ENCODE peak calls at places on chromosomes 1 and 21, in six cellular contexts. R is body of pancreas, Q is IMR-90, S is right lobe of liver, A is hepatocyte, V is OCI-LY7. T is an unnamed sample. For H3K4me1, the result is how much of the 10 kb centered on the place peaks cover.

GRCh38 chr1:181137217-181137743 is 48.8 kb downstream of the IER5 start:
- DNase-seq in R (no peak), Q (no peak), S (no peak), A (no peak), V (no peak), T (no peak)

GRCh38 chr1:209202826-209203439 is 380.6 kb upstream of the CAMK1G start:
- DNase-seq in R (no peak), Q (peak), S (no peak), A (peak), V (peak), T (no peak)

GRCh38 chr1:47650205-47650604 is 212.4 kb downstream of the FOXD2 start:
- DNase-seq in R (peak), Q (peak), S (peak), A (peak), V (no peak), T (peak)

GRCh38 chr1:3133671-3134070 is 64.7 kb downstream of the PRDM16 start:
- DNase-seq in R (peak), Q (no peak), S (no peak), A (peak), V (no peak), T (peak)

GRCh38 chr1:93566227-93566626 is 115.4 kb downstream of the BCAR3 start:
- DNase-seq in R (no peak), Q (no peak), S (no peak), A (no peak), V (no peak), T (no peak)

GRCh38 chr21:34743831-34744230 is 75.0 kb downstream of the CLIC6 start:
- DNase-seq in R (peak), Q (peak), S (no peak), A (no peak), V (no peak), T (peak)

GRCh38 chr21:15722591-15723324 is 7.0 kb upstream of the USP25 start:
- DNase-seq in R (peak), Q (no peak), S (no peak), A (peak), V (no peak), T (no peak)

GRCh38 chr1:99533909-99534907 is 111.7 kb upstream of the PALMD start:
- DNase-seq in R (no peak), Q (no peak), S (no peak), A (no peak), V (no peak), T (no peak)

GRCh38 chr1:213326666-213327317 is 275.8 kb downstream of the RPS6KC1 start:
- DNase-seq in R (peak), Q (peak), S (no peak), A (no peak), V (no peak), T (peak)

GRCh38 chr1:199098468-199098867 is 459.6 kb downstream of the PTPRC start:
- DNase-seq in R (no peak), Q (no peak), S (no peak), A (no peak), V (no peak), T (no peak)

GRCh38 chr1:47785561-47786271 is 211.5 kb downstream of the TRABD2B start:
- DNase-seq in R (no peak), Q (no peak), S (no peak), A (peak), V (no peak), T (peak)

GRCh38 chr1:221025391-221026355 is 146.4 kb downstream of the HLX start:
- DNase-seq in R (peak), Q (peak), S (no peak), A (no peak), V (no peak), T (no peak)

GRCh38 chr1:1216770-1217620 is 3.0 kb upstream of the TNFRSF4 start:
- DNase-seq in R (no peak), Q (no peak), S (no peak), A (no peak), V (no peak), T (no peak)

GRCh38 chr1:180352021-180352420 is 122.0 kb downstream of the LHX4 start:
- DNase-seq in R (no peak), Q (no peak), S (no peak), A (no peak), V (no peak), T (no peak)

GRCh38 chr1:150981805-150982712 is at the start of gene ANXA9:
- DNase-seq in R (peak), Q (no peak), S (peak), A (peak), V (no peak), T (peak)

GRCh38 chr1:7019510-7019909 is 234.3 kb downstream of the CAMTA1 start:
- DNase-seq in R (no peak), Q (no peak), S (peak), A (peak), V (no peak), T (no peak)

GRCh38 chr1:225468270-225469020 is 40.6 kb upstream of the LBR start:
- DNase-seq in R (no peak), Q (no peak), S (no peak), A (no peak), V (no peak), T (no peak)

GRCh38 chr1:42931108-42931539 is 27.5 kb downstream of the SLC2A1 start:
- DNase-seq in R (peak), Q (peak), S (no peak), A (peak), V (peak), T (peak)

GRCh38 chr1:210259496-210259895 is 26.9 kb downstream of the SERTAD4 start:
- DNase-seq in R (no peak), Q (peak), S (no peak), A (no peak), V (no peak), T (no peak)

GRCh38 chr1:194295690-194296089 is 1109.3 kb upstream of the B3GALT2 start:
- DNase-seq in R (peak), Q (peak), S (no peak), A (peak), V (peak), T (peak)

GRCh38 chr21:25171438-25171837 is 435.8 kb downstream of the MRPL39 start:
- DNase-seq in R (no peak), Q (peak), S (no peak), A (no peak), V (no peak), T (no peak)

GRCh38 chr1:115402753-115403184 is 64.7 kb upstream of the NGF start:
- DNase-seq in R (no peak), Q (no peak), S (no peak), A (no peak), V (no peak), T (no peak)

GRCh38 chr1:114340906-114341698 is 169.9 kb downstream of the TRIM33 start:
- DNase-seq in R (no peak), Q (no peak), S (no peak), A (no peak), V (no peak), T (no peak)

GRCh38 chr1:3243304-3243703 is 174.3 kb downstream of the PRDM16 start:
- DNase-seq in R (no peak), Q (no peak), S (no peak), A (no peak), V (no peak), T (no peak)

GRCh38 chr1:100423832-100424337 is 71.6 kb downstream of the CDC14A start:
- DNase-seq in R (no peak), Q (no peak), S (no peak), A (no peak), V (no peak), T (no peak)

GRCh38 chr21:31449912-31450535 is 106.0 kb upstream of the TIAM1 start:
- DNase-seq in R (no peak), Q (no peak), S (no peak), A (no peak), V (no peak), T (no peak)

GRCh38 chr1:34176830-34177613 is at the start of gene C1orf94:
- DNase-seq in R (no peak), Q (no peak), S (no peak), A (no peak), V (no peak), T (no peak)

GRCh38 chr1:78096976-78097375 is 51.2 kb downstream of the GIPC2 start:
- DNase-seq in R (no peak), Q (no peak), S (no peak), A (no peak), V (no peak), T (no peak)

GRCh38 chr1:2789164-2789985 is 12.1 kb downstream of the TTC34 start:
- DNase-seq in R (no peak), Q (no peak), S (peak), A (no peak), V (no peak), T (peak)

GRCh38 chr1:1020000-1020404 is at the start of gene AGRN:
- DNase-seq in R (peak), Q (no peak), S (peak), A (no peak), V (no peak), T (peak)

GRCh38 chr1:40736085-40736531 is 44.6 kb downstream of the NFYC start:
- DNase-seq in R (no peak), Q (peak), S (no peak), A (no peak), V (no peak), T (no peak)

GRCh38 chr21:45615145-45615711 is 28.3 kb upstream of the PCBP3 start:
- DNase-seq in R (peak), Q (peak), S (no peak), A (no peak), V (peak), T (peak)

GRCh38 chr1:201831371-201831770 is 2.4 kb downstream of the IPO9 start:
- DNase-seq in R (no peak), Q (no peak), S (no peak), A (no peak), V (no peak), T (no peak)
- H3K4me3 ChIP-seq in R (no peak), Q (no peak), S (no peak), A (no peak), V (peak), T (no peak)

GRCh38 chr1:167685844-167686243 is 35.9 kb upstream of the MPZL1 start:
- DNase-seq in R (no peak), Q (no peak), S (no peak), A (no peak), V (no peak), T (no peak)
- H3K4me1 ChIP-seq in R (under half), Q (under half), S (under half), A (under half), V (under half), T (under half)

GRCh38 chr1:29396438-29397255 is 160.3 kb downstream of the PTPRU start:
- DNase-seq in R (no peak), Q (peak), S (no peak), A (peak), V (no peak), T (no peak)
- TF ChIP-seq CTCF in R (no peak), Q (peak), S (no peak), A (peak), V (peak), T (no peak)

DNA sequence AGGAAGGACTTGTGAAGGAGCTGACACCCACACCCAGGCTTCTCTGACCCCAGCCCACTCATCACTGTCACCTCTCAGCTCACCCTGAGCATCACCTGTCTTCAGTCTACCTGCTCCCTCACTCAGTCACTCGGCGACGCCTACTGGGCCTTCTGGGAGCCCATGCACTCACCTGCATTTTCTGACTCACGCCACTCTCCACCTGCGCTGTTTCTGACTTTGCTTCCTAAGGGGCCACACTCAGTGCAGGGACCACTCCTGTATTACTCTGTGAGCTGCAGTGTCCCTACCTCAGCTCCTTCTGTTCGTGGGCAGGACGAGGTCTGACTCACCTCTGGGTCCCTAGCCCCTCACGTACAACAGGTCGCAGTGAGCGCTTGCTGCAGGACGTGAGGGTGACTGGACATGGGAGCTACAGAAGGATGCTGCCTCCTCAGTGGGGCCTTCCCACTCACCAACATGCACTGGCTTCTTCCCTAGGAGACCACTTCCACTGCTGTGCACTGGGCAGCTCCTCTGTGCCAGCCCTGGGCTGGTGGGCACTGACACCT is 102.3 kb downstream of the GLIS1 start:
- DNase-seq in R (no peak), Q (no peak), S (no peak), A (no peak), V (no peak), T (peak)
- H3K4me3 ChIP-seq in R (no peak), Q (no peak), S (no peak), A (no peak), V (no peak), T (no peak)

GRCh38 chr1:160488347-160489058 is 34.6 kb downstream of the SLAMF6 start:
- DNase-seq in R (no peak), Q (no peak), S (no peak), A (no peak), V (peak), T (no peak)
- H3K4me1 ChIP-seq in R (under half), Q (under half), S (under half), A (under half), V (half or more), T (under half)

DNA sequence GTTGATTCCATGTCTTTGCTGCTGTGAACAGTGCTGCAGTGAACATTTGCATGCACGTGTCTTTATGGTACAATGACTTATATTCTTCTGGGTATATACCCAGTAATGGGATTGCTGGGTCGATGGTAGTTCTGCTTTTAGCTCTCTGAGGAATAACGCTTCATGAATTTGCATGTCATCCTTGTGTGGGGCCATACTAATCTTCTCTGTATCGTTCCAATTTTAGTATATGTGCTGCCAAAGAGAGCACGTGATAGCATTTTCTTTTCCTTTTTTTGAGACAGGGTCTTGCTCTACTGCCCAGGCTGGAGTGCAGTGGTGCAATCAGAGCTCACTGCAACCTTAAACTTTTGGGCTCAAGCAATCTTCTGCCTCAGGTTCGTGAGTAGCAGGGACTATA is 24.9 kb upstream of the MAP1LC3C start:
- DNase-seq in R (no peak), Q (no peak), S (no peak), A (no peak), V (no peak), T (no peak)
- TF ChIP-seq CTCF in R (no peak), Q (no peak), S (no peak), A (no peak), V (no peak), T (no peak)

DNA sequence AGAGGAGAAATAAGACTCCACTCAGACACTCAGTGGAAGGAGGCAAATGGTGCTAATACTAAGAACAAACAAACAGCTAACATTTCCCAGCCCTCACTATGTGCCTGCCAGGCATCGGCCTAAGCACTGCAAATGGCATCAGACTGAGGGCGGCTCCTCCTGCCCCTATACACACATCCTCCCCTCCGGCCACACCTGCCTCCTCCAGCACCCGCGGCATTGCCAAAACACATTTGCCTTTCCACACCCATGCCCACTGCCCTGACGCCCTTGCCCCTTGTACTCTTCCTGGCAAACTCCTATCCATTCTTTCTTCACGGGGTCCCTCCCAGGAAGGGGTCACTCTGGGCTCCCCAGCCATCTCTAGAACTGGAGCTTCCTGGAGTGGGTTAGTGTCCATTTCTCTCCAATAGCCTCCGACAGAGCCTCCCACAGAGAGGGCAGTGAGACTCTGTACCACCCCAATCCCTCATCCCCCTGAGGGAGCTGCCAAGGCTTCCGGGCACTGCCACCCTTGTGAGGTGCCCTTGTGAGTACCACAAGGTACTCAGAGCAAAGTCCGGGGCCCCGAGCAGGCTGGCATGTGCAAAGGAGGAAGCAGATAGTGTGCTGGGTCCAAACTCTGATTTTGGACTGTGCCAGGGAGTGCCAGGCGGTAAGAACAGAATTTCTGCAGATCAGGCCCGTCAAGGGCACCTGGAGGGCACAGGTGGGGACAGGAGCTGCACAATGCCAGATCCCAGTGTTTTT is 959 bp downstream of the AKR7A3 start:
- DNase-seq in R (peak), Q (no peak), S (peak), A (no peak), V (no peak), T (peak)
- H3K4me3 ChIP-seq in R (peak), Q (no peak), S (peak), A (no peak), V (no peak), T (peak)

DNA sequence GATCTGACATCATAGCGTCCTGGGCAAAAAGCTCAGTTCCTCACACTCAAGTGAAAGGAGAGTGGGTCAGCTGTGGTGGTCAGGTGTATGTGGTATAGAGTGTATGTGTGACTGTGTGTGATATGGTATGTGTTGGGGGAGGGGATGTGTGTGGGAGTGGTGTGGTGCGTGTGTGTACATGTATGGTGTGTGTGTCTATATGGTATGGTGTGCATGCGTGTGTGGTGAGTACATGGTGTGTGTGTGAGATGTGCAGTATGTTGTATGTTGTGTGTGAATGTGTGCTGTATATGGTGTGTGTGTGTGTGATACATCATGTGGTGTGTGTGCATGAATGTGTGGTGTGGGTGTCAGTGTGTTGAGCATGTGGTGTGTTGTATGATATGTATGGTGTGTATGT is 20.9 kb downstream of the FAM3B start:
- DNase-seq in R (no peak), Q (no peak), S (no peak), A (no peak), V (no peak), T (no peak)
- H3K4me1 ChIP-seq in R (under half), Q (under half), S (under half), A (under half), V (under half), T (under half)

DNA sequence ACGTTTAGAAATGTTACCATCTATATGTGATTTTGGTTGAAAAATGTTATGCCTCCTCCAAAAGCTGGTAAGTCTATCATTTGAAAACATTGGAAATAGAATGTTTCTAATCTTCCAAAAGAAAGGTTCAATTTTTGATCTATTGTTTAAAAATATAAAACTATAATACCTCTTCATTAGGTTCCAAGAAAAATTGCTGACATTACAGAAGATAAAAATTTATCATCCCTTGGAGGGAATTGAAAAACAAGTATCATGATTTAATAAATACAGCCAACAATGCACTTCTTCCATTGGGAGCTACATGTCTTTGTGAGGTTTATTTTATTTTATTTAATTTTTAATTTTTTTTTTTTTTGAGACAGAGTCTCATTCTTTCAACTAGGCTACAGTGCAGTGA is 148.5 kb downstream of the PIK3R3 start:
- DNase-seq in R (no peak), Q (no peak), S (no peak), A (no peak), V (no peak), T (no peak)
- TF ChIP-seq CTCF in R (no peak), Q (no peak), S (no peak), A (no peak), V (no peak), T (no peak)

T was measured in mucosa of descending colon.